ENCODE peak calls at places on chromosomes 16 and 17, in five cellular contexts. Y is progenitor cell of endocrine pancreas; S is stimulated activated naive CD4-positive, alpha-beta T cell; G is NAMALWA; E is HFF-Myc. O is an unnamed sample.
A peak's percentile ranks its signal among the peaks of the same experiment; 100 is the strongest.

GRCh38 chr16:15587152-15587825 is 55.7 kb downstream of the MARF1 start:
- DNase-seq in Y (no peak), S (no peak), G (no peak), E (no peak), O (no peak)

GRCh38 chr17:10614536-10615155 is 42.5 kb downstream of the MYH3 start:
- DNase-seq in Y (peak; percentile 61), S (no peak), G (peak; percentile 61), E (no peak), O (no peak)

GRCh38 chr17:82691714-82692113 is 6.8 kb downstream of the RAB40B start:
- DNase-seq in Y (no peak), S (no peak), G (no peak), E (no peak), O (no peak)

GRCh38 chr16:14100825-14101224 is 29.7 kb downstream of the MRTFB start:
- DNase-seq in Y (no peak), S (no peak), G (no peak), E (no peak), O (no peak)

GRCh38 chr16:67104061-67104460 is 5.7 kb upstream of the PHAF1 start:
- DNase-seq in Y (no peak), S (no peak), G (peak; percentile 34), E (no peak), O (no peak)

GRCh38 chr16:24178496-24178895 is 77.6 kb upstream of the CACNG3 start:
- DNase-seq in Y (peak; percentile 46), S (no peak), G (peak; percentile 7), E (no peak), O (no peak)

GRCh38 chr16:14249291-14250032 is 178.3 kb downstream of the MRTFB start:
- DNase-seq in Y (peak; percentile 24), S (peak; percentile 3), G (peak; percentile 73), E (peak; percentile 15), O (peak; percentile 52)

GRCh38 chr17:57281887-57282653 is 25.7 kb downstream of the MSI2 start:
- DNase-seq in Y (no peak), S (no peak), G (no peak), E (no peak), O (no peak)

GRCh38 chr17:79842656-79843474 is 3.6 kb upstream of the CBX4 start:
- DNase-seq in Y (peak; percentile 27), S (peak; percentile 51), G (no peak), E (no peak), O (no peak)

GRCh38 chr17:77282524-77283515 is 142.1 kb downstream of the SEC14L1 start:
- DNase-seq in Y (no peak), S (no peak), G (no peak), E (no peak), O (no peak)

GRCh38 chr16:14350081-14350480 is 279.0 kb downstream of the MRTFB start:
- DNase-seq in Y (no peak), S (no peak), G (no peak), E (no peak), O (no peak)

GRCh38 chr17:66459811-66460270 is 157.4 kb downstream of the PRKCA start:
- DNase-seq in Y (no peak), S (no peak), G (no peak), E (peak; percentile 95), O (no peak)

GRCh38 chr17:63154586-63155244 is 188.7 kb downstream of the TANC2 start:
- DNase-seq in Y (no peak), S (no peak), G (no peak), E (no peak), O (no peak)

GRCh38 chr16:86170720-86171119 is 271.8 kb downstream of the IRF8 start:
- DNase-seq in Y (no peak), S (no peak), G (no peak), E (no peak), O (no peak)

GRCh38 chr16:8295436-8295835 is 294.9 kb downstream of the TMEM114 start:
- DNase-seq in Y (no peak), S (no peak), G (no peak), E (no peak), O (no peak)